ENCODE peak calls at places on chromosomes 4 and X, in four cellular contexts. M is GM10248, B is brain microvascular endothelial cell, D is nephron progenitor cell. X is an unnamed sample.
A peak's percentile ranks its signal among the peaks of the same experiment; 100 is the strongest.

GRCh38 chrX:113202601-113203000 is 362.0 kb upstream of the AMOT start:
- DNase-seq in M (no peak), B (no peak), D (no peak), X (no peak)

GRCh38 chr4:89929425-89930272 is 35.0 kb downstream of the MMRN1 start:
- DNase-seq in M (no peak), B (no peak), D (no peak), X (no peak)

GRCh38 chr4:77582716-77583115 is 22.9 kb upstream of the CXCL13 start:
- DNase-seq in M (no peak), B (no peak), D (no peak), X (no peak)

GRCh38 chrX:113400193-113400704 is 559.6 kb upstream of the AMOT start:
- DNase-seq in M (no peak), B (no peak), D (no peak), X (no peak)

GRCh38 chrX:150990910-150991309 is 7.8 kb downstream of the HMGB3 start:
- DNase-seq in M (no peak), B (no peak), D (no peak), X (no peak)

GRCh38 chrX:12319955-12320354 is 181.7 kb downstream of the FRMPD4 start:
- DNase-seq in M (no peak), B (no peak), D (no peak), X (no peak)

GRCh38 chr4:47519239-47519883 is 34.3 kb downstream of the ATP10D start:
- DNase-seq in M (peak; percentile 63), B (no peak), D (no peak), X (no peak)

GRCh38 chr4:102627831-102628523 is 126.8 kb downstream of the NFKB1 start:
- DNase-seq in M (peak; percentile 31), B (peak; percentile 80), D (no peak), X (no peak)

GRCh38 chrX:9737363-9737762 is 28.3 kb downstream of the GPR143 start:
- DNase-seq in M (no peak), B (no peak), D (no peak), X (no peak)

GRCh38 chrX:86263526-86263925 is 115.3 kb downstream of the DACH2 start:
- DNase-seq in M (no peak), B (no peak), D (no peak), X (no peak)

GRCh38 chr4:185395255-185395955 is at the start of gene LRP2BP:
- DNase-seq in M (peak; percentile 24), B (no peak), D (no peak), X (no peak)

GRCh38 chr4:1416948-1417260 is 10.7 kb upstream of the NKX1-1 start:
- DNase-seq in M (no peak), B (no peak), D (no peak), X (no peak)

GRCh38 chr4:1416051-1416947 is 10.1 kb upstream of the NKX1-1 start:
- DNase-seq in M (no peak), B (no peak), D (no peak), X (no peak)

GRCh38 chr4:1419708-1420107 is 13.5 kb upstream of the NKX1-1 start:
- DNase-seq in M (no peak), B (no peak), D (no peak), X (peak; percentile 40)

GRCh38 chr4:1418494-1419285 is 12.4 kb upstream of the NKX1-1 start:
- DNase-seq in M (no peak), B (no peak), D (no peak), X (peak; percentile 45)

DNA sequence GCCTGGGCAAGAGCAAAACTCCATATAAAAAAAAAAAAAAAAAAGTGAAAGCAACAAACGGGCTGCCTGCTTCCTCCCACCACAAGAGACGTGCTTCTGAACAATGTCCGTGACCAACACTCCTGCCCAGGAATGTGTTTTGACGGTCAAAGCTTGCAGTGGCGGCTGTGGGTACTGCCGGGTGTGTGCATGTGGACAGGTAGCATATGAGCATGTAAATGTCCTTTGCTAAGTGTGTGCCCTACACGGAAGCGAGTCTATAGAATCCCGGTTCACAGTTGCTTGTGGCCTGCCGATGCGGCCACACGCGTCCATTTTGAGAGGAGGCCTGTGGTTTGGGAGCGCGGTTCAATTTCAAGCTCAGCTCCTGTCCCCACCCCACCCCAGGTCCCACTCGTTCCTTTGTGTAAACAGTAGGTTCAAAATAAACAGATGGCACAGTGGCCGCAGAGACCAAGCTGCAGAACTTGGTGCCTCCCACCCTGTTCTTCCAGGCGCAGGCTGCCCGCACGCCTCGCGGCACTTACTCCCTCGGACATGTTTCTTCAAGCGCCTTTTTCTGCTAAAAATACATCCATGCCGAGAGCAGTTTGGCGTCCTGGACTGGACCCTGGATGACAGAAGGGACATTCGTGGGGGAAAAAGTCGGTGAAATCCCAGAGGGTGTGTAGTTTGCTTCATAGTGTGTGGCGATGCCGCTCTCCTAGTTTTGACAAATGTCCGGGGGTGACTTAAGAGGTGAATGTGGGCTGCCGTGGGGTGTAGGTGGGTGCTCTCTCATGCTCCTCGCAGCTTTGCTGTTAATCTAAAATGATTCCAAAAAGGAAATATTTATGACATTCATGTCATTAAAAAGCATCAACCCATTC is 11.5 kb upstream of the NKX1-1 start:
- DNase-seq in M (no peak), B (no peak), D (no peak), X (peak; percentile 58)
- TF ChIP-seq CTCF in M (no peak), B (no peak), D (no peak), X (no peak)

GRCh38 chr4:98661356-98662054 is 3.1 kb upstream of the TSPAN5 start:
- DNase-seq in M (no peak), B (no peak), D (no peak), X (no peak)

GRCh38 chr4:98659741-98660507 is 1.5 kb upstream of the TSPAN5 start:
- DNase-seq in M (no peak), B (no peak), D (no peak), X (no peak)

GRCh38 chr4:98657531-98658286 is 702 bp downstream of the TSPAN5 start:
- DNase-seq in M (peak; percentile 17), B (peak; percentile 63), D (peak; percentile 49), X (no peak)

GRCh38 chr4:98658287-98659105 is at the start of gene TSPAN5:
- DNase-seq in M (peak; percentile 79), B (no peak), D (peak; percentile 90), X (peak; percentile 84)

GRCh38 chr4:98659106-98659592 is 738 bp upstream of the TSPAN5 start:
- DNase-seq in M (no peak), B (no peak), D (peak; percentile 21), X (no peak)
- TF ChIP-seq CTCF in M (no peak), B (peak; percentile 44), D (no peak), X (no peak)

GRCh38 chr4:140153744-140154571 is at the start of gene MAML3:
- DNase-seq in M (peak; percentile 54), B (peak; percentile 95), D (peak; percentile 97), X (peak; percentile 97)
- TF ChIP-seq CTCF in M (no peak), B (no peak), D (no peak), X (no peak)

GRCh38 chrX:78708171-78708570 is 39.3 kb upstream of the LPAR4 start:
- DNase-seq in M (peak; percentile 5), B (peak; percentile 33), D (no peak), X (no peak)
- TF ChIP-seq CTCF in M (no peak), B (peak; percentile 75), D (peak; percentile 7), X (peak; percentile 57)

DNA sequence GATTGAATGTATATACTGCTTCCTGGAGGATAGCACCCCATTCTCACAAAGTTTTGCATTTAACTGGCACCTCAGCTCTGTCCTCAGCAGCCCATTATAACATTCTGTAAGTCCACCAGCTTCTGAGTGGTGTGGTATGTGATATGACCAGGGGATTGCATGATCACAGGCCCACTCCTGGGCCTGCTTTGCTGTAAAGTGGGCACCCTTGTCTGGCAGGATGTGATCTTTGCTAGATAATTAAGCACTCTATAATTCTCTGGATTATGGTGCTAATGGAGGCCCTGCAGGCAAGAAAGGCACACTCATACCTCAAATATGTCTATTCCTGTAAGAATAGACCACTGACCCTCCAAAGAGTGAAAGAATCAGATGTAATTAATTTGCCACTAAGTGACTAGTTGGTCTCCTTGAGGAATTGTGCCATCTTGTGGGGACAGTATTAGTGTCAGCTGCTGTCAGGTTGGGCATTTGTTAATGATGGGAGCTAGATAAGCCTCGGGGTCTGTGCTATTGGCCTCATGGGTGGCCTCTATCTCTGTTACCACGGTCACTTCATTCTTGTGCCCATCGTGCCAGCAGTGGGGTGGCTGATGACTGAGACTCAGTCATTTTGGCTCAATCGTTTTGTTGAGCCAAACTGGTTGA is 2.2 kb upstream of the CFI start:
- DNase-seq in M (peak; percentile 43), B (peak; percentile 36), D (no peak), X (no peak)
- TF ChIP-seq CTCF in M (peak; percentile 50), B (peak; percentile 64), D (peak; percentile 23), X (peak; percentile 58)

GRCh38 chr4:119823891-119824290 is 195.3 kb upstream of the PDE5A start:
- DNase-seq in M (no peak), B (no peak), D (no peak), X (no peak)

GRCh38 chr4:119825696-119826095 is 197.1 kb upstream of the PDE5A start:
- DNase-seq in M (no peak), B (peak; percentile 28), D (no peak), X (no peak)

GRCh38 chr4:119823045-119823444 is 194.4 kb upstream of the PDE5A start:
- DNase-seq in M (no peak), B (no peak), D (no peak), X (no peak)
- TF ChIP-seq CTCF in M (no peak), B (no peak), D (no peak), X (no peak)